ENCODE peak calls at places on chromosomes 1 and 21, in six cellular contexts. E is neural progenitor cell, A is hepatocyte, O is GM23248, U is K562, H is PC-9. D is an unnamed sample.

GRCh38 chr21:14862794-14863720 is 201.7 kb downstream of the NRIP1 start:
- DNase-seq in U (peak; percentile 47), O (peak; percentile 52), E (peak; percentile 27), H (no peak), A (peak; percentile 52), D (no peak)

GRCh38 chr1:47325530-47325929 is 8.1 kb upstream of the CMPK1 start:
- DNase-seq in A (peak; percentile 12), E (no peak), H (peak; percentile 95), O (no peak), U (no peak), D (peak; percentile 90)

GRCh38 chr1:235199441-235199840 is 38.4 kb upstream of the RBM34 start:
- DNase-seq in H (no peak), O (peak; percentile 58), A (peak; percentile 19), U (peak; percentile 46), E (peak; percentile 83), D (peak; percentile 13)

GRCh38 chr1:199312626-199313025 is 673.8 kb downstream of the PTPRC start:
- DNase-seq in U (no peak), E (no peak), H (no peak), A (no peak), O (no peak), D (no peak)

GRCh38 chr21:42569732-42570301 is 56.2 kb downstream of the SLC37A1 start:
- DNase-seq in O (no peak), A (no peak), H (no peak), U (no peak), E (no peak), D (no peak)

GRCh38 chr1:156493154-156493631 is 7.4 kb downstream of the MEF2D start:
- DNase-seq in A (no peak), U (no peak), O (peak; percentile 29), E (peak; percentile 55), H (no peak), D (no peak)

GRCh38 chr1:17539202-17539525 is 334 bp upstream of the ARHGEF10L start:
- DNase-seq in A (no peak), E (no peak), O (no peak), H (no peak), U (no peak), D (no peak)

GRCh38 chr1:10122926-10123325 is 87.4 kb upstream of the KIF1B start:
- DNase-seq in A (no peak), E (no peak), U (no peak), H (peak; percentile 42), O (peak; percentile 75), D (peak; percentile 12)

GRCh38 chr1:32339363-32339978 is 3.4 kb upstream of the MARCKSL1 start:
- DNase-seq in O (peak; percentile 78), E (no peak), H (peak; percentile 49), U (peak; percentile 47), A (no peak), D (peak; percentile 86)

GRCh38 chr1:169484683-169485426 is 889 bp downstream of the SLC19A2 start:
- DNase-seq in A (peak; percentile 85), O (peak; percentile 89), E (peak; percentile 56), U (peak; percentile 70), H (peak; percentile 53), D (peak; percentile 60)

GRCh38 chr1:221174598-221174997 is 295.4 kb downstream of the HLX start:
- DNase-seq in U (peak; percentile 17), E (peak; percentile 34), A (no peak), O (no peak), H (no peak), D (no peak)

GRCh38 chr1:46342084-46342656 is 1.6 kb downstream of the NSUN4 start:
- DNase-seq in H (no peak), A (peak; percentile 16), E (peak; percentile 15), U (peak; percentile 49), O (peak; percentile 49), D (peak; percentile 28)

GRCh38 chr21:45981641-45982255 is at the start of gene COL6A1:
- DNase-seq in A (peak; percentile 84), E (peak; percentile 88), H (no peak), O (peak; percentile 87), U (no peak), D (peak; percentile 24)

GRCh38 chr1:150322310-150322709 is 977 bp downstream of the PRPF3 start:
- DNase-seq in U (no peak), O (peak; percentile 83), H (peak; percentile 67), A (no peak), E (no peak), D (peak; percentile 62)

GRCh38 chr1:41739061-41739955 is 179.4 kb downstream of the HIVEP3 start:
- DNase-seq in O (no peak), U (no peak), A (peak; percentile 27), E (no peak), H (no peak), D (peak; percentile 64)

GRCh38 chr1:226787071-226787470 is 48.0 kb upstream of the ITPKB start:
- DNase-seq in E (no peak), O (no peak), A (no peak), H (no peak), U (no peak), D (no peak)

GRCh38 chr21:28144089-28144488 is 848.6 kb downstream of the LTN1 start:
- DNase-seq in U (no peak), H (no peak), E (no peak), O (no peak), A (no peak), D (no peak)

GRCh38 chr1:245416771-245417170 is 262.0 kb downstream of the KIF26B start:
- DNase-seq in H (no peak), E (no peak), U (no peak), A (no peak), O (no peak), D (no peak)

GRCh38 chr1:10225573-10225972 is 15.2 kb downstream of the KIF1B start:
- DNase-seq in A (no peak), E (no peak), U (no peak), O (peak; percentile 13), H (no peak), D (peak; percentile 8)

GRCh38 chr1:167111853-167112455 is 18.1 kb downstream of the STYXL2 start:
- DNase-seq in H (no peak), U (no peak), A (no peak), O (no peak), E (no peak), D (peak; percentile 52)

GRCh38 chr1:233281711-233282581 is 13.6 kb downstream of the PCNX2 start:
- DNase-seq in U (no peak), A (no peak), E (no peak), O (peak; percentile 27), H (no peak), D (peak; percentile 3)

GRCh38 chr1:226776066-226776465 is 37.0 kb upstream of the ITPKB start:
- DNase-seq in E (no peak), O (no peak), H (no peak), A (no peak), U (no peak), D (no peak)

GRCh38 chr1:59947047-59947938 is 20.7 kb upstream of the CYP2J2 start:
- DNase-seq in A (peak; percentile 88), E (peak; percentile 81), H (peak; percentile 58), U (peak; percentile 66), O (peak; percentile 82), D (peak; percentile 45)

GRCh38 chr1:37719572-37720195 is 27.4 kb downstream of the CDCA8 start:
- DNase-seq in U (peak; percentile 30), O (peak; percentile 49), E (no peak), H (no peak), A (no peak), D (no peak)

GRCh38 chr21:33089439-33089838 is 19.5 kb downstream of the OLIG1 start:
- DNase-seq in U (no peak), A (no peak), H (no peak), O (no peak), E (no peak), D (no peak)

GRCh38 chr1:76501576-76502219 is 365.6 kb upstream of the ST6GALNAC5 start:
- DNase-seq in H (no peak), O (no peak), E (peak; percentile 84), A (no peak), U (no peak), D (no peak)

GRCh38 chr21:40881767-40882166 is 34.8 kb upstream of the DSCAM start:
- DNase-seq in U (no peak), O (no peak), H (no peak), E (no peak), A (no peak), D (no peak)

GRCh38 chr1:90973897-90974798 is 47.7 kb downstream of the ZNF644 start:
- DNase-seq in A (no peak), H (no peak), U (peak; percentile 29), O (peak; percentile 70), E (no peak), D (peak; percentile 54)

GRCh38 chr1:43563779-43564616 is 33.3 kb downstream of the PTPRF start:
- DNase-seq in A (peak; percentile 69), U (no peak), O (no peak), H (peak; percentile 12), E (no peak), D (no peak)

GRCh38 chr1:201265771-201266170 is 17.5 kb upstream of the PKP1 start:
- DNase-seq in E (no peak), A (no peak), H (peak; percentile 48), O (peak; percentile 49), U (no peak), D (peak; percentile 54)

GRCh38 chr1:244286341-244286740 is 165.4 kb downstream of the ADSS2 start:
- DNase-seq in E (no peak), U (peak; percentile 40), A (no peak), H (no peak), O (no peak), D (no peak)

GRCh38 chr1:161039154-161039545 is 386 bp upstream of the TSTD1 start:
- DNase-seq in E (no peak), H (no peak), O (no peak), U (no peak), A (no peak), D (no peak)
- H3K4me3 ChIP-seq in E (peak overlapping the region; percentile 84), H (peak overlapping the region; percentile 96), O (no peak overlapping the region), U (no peak overlapping the region), A (no peak overlapping the region), D (peak overlapping the region; percentile 85)

GRCh38 chr1:186374313-186375151 is 521 bp downstream of the TPR start:
- DNase-seq in A (peak; percentile 52), O (peak; percentile 63), H (peak; percentile 52), U (peak; percentile 82), E (peak; percentile 41), D (peak; percentile 55)
- H3K36me3 ChIP-seq in A (no peaks in the 10 kb centered on the region), O (peaks cover 28% of the 10 kb centered on the region), H (peaks cover 42% of the 10 kb centered on the region), U (peaks cover 50% of the 10 kb centered on the region), E (peaks cover 23% of the 10 kb centered on the region), D (peaks cover 22% of the 10 kb centered on the region)

DNA sequence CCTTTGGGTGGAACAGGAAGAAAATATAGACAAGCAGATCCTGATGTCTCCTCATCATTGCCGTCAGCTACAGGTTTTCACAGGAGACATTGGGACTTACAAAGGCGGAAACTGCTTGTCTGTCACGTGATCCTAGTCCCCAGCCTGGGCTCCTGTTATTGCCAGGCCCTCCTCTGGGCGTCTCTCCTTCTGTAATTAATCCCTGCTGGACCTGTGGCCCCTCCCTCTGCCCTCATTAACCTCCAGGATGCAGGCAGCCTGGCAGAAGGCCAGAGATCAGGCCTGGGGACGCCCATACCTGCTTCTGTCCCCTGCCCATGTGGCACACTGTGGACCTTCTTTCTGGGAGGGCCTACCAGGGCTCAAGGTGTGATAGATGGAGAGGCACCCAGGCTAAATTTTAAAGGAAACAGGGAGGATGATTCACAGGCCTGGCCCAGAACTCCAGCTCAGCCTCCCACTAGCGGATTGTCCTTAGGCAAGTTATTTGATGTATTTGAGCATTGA is 2.4 kb downstream of the S100A5 start:
- DNase-seq in A (peak; percentile 44), O (peak; percentile 76), E (peak; percentile 79), H (peak; percentile 76), U (peak; percentile 86), D (no peak)
- H2AFZ ChIP-seq in A (no peak overlapping the region), O (peak overlapping the region; percentile 32), E (peak overlapping the region; percentile 30), H (no peak overlapping the region), U (peak overlapping the region; percentile 94), D (no peak overlapping the region)

DNA sequence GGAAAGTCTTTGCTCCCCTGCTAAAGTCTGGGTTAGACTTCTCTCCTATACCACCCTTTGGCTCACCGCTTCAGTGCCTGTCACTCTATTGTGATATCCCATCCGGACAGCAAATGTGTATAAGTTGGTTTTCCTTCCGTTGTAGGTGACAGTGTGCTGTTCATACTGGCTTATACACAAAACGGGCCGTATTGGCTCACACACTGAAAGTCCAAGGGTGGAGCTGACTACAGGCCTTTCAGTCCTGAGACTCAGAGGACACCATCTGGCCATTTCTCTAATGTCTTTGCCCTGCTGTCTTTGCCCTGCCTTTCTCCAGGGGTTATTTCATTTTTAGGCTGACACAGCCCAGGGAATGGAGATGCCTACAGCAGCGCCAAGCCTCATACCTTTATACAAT is 90.6 kb downstream of the URB2 start:
- DNase-seq in U (no peak), O (no peak), H (no peak), E (no peak), A (no peak), D (no peak)
- H3K4me3 ChIP-seq in U (no peak overlapping the region), O (no peak overlapping the region), H (no peak overlapping the region), E (no peak overlapping the region), A (no peak overlapping the region), D (no peak overlapping the region)